ENCODE peak calls at places on chromosome 14, in four cellular contexts. E is kidney epithelial cell, F is endodermal cell, W is fibroblast of the aortic adventitia. B is an unnamed sample.

GRCh38 chr14:52996493-52996892 is 45.6 kb upstream of the FERMT2 start:
- DNase-seq in F (no peak), E (no peak), W (no peak), B (no peak)

GRCh38 chr14:99069946-99070345 is 202.1 kb downstream of the BCL11B start:
- DNase-seq in F (no peak), E (no peak), W (no peak), B (no peak)

GRCh38 chr14:64704743-64705405 is 650 bp downstream of the PLEKHG3 start:
- DNase-seq in W (no peak), F (peak), E (no peak), B (no peak)

GRCh38 chr14:72611956-72612500 is 281.9 kb downstream of the DPF3 start:
- DNase-seq in E (no peak), F (peak), W (no peak), B (no peak)

GRCh38 chr14:89435527-89436273 is 18.7 kb upstream of the FOXN3 start:
- DNase-seq in W (no peak), E (no peak), F (no peak), B (no peak)

GRCh38 chr14:89262041-89262440 is 155.0 kb downstream of the FOXN3 start:
- DNase-seq in F (no peak), W (no peak), E (no peak), B (no peak)

GRCh38 chr14:68164723-68165122 is 345.1 kb downstream of the RAD51B start:
- DNase-seq in W (no peak), F (no peak), E (no peak), B (no peak)

GRCh38 chr14:48937796-48938195 is 648.4 kb downstream of the RPS29 start:
- DNase-seq in W (no peak), E (no peak), F (no peak), B (peak)

GRCh38 chr14:92613008-92613658 is 99.6 kb downstream of the RIN3 start:
- DNase-seq in E (no peak), W (no peak), F (peak), B (peak)

GRCh38 chr14:91113829-91114078 is at the start of gene DGLUCY:
- DNase-seq in W (peak), F (no peak), E (no peak), B (peak)

GRCh38 chr14:21088687-21089086 is 9.8 kb downstream of the ZNF219 start:
- DNase-seq in E (no peak), W (no peak), F (no peak), B (peak)

GRCh38 chr14:89466460-89466859 is 49.4 kb upstream of the FOXN3 start:
- DNase-seq in F (peak), E (no peak), W (no peak), B (no peak)

GRCh38 chr14:72801381-72801812 is 92.5 kb downstream of the DPF3 start:
- DNase-seq in F (no peak), W (peak), E (peak), B (peak)

GRCh38 chr14:24372701-24373416 is 4.9 kb downstream of the NFATC4 start:
- DNase-seq in F (peak), W (peak), E (no peak), B (no peak)

GRCh38 chr14:66495214-66496098 is 9.3 kb downstream of the CCDC196 start:
- DNase-seq in W (peak), E (peak), F (peak), B (peak)

GRCh38 chr14:80862983-80863382 is 78.6 kb downstream of the CEP128 start:
- DNase-seq in W (peak), E (no peak), F (no peak), B (no peak)

GRCh38 chr14:38291681-38292459 is 36.0 kb upstream of the CLEC14A start:
- DNase-seq in F (no peak), W (peak), E (no peak), B (no peak)

GRCh38 chr14:25048170-25049126 is 1.5 kb downstream of the STXBP6 start:
- DNase-seq in F (peak), W (peak), E (no peak), B (peak)

GRCh38 chr14:69268763-69269162 is 8.8 kb downstream of the GALNT16 start:
- DNase-seq in F (no peak), E (no peak), W (peak), B (peak)

GRCh38 chr14:78690836-78691235 is 520.7 kb downstream of the NRXN3 start:
- DNase-seq in W (peak), E (no peak), F (no peak), B (no peak)

GRCh38 chr14:21087294-21088091 is 11.0 kb downstream of the ZNF219 start:
- DNase-seq in W (peak), E (no peak), F (peak), B (peak)

GRCh38 chr14:55354500-55354899 is 57.1 kb downstream of the ATG14 start:
- DNase-seq in F (peak), E (no peak), W (peak), B (no peak)

GRCh38 chr14:74610199-74610865 is 1.7 kb downstream of the LTBP2 start:
- DNase-seq in E (no peak), W (no peak), F (no peak), B (no peak)
- H3K4me3 ChIP-seq in E (peak), W (peak), F (no peak), B (peak)

DNA sequence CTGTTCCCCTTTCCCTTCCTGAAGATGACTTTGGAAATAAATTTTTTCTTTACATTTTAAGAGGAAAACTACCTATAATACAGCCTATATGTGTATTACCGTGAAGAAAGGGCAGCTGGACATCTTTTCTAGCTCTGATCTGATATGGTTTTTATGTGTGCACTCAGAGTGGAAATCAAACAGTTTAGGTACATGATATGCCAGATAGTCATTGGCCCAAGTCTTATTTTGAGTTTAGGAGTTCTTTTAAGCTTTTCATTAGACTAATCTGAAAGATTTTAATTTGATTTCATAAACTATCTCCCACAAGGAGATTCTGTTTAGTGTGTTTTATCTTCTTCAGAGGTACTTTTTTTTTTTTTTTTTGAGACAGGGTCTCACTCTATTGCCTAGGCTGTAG is 48.8 kb downstream of the KIAA0586 start:
- DNase-seq in F (no peak), E (no peak), W (no peak), B (no peak)
- TF ChIP-seq CTCF in F (no peak), E (no peak), W (no peak), B (no peak)

GRCh38 chr14:34338056-34338455 is 124.0 kb downstream of the SPTSSA start:
- DNase-seq in F (no peak), E (no peak), W (no peak), B (no peak)
- H3K4me3 ChIP-seq in F (no peak), E (no peak), W (no peak), B (no peak)

DNA sequence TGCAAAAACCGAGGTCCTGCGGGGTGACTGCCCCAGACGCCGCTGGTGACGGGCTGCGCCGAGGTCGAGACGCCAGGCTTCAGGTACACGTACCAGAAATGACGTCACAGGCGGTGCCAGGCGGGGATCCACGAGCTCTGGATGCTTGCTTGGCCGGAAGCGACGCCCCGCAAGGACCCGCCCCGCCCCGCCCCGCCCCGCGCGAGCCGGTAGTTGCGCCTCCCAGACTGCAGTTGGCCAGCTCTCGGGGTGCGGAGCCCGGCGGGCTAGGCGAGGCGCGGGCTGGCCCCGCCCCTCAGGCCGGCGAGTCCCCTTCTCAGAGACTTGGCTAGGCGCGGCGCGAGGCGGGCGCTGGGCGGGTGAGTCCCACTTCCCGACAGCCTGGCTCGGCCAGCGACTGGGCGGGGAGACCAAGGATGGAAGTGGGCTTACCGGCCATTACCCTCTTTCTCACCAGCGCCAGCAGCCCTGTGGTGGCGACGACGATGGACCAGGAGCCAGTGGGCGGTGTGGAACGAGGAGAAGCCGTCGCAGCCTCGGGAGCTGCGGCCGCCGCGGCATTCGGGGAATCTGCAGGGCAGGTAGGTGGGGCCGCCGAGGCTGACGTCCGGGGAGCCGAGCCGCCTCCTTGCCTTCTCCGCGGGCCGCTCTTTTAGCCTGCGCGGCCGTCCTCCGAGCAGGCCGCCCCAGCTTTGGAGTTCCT is at the start of gene FAM177A1:
- DNase-seq in W (peak), F (peak), E (peak), B (peak)
- TF ChIP-seq CTCF in W (no peak), F (no peak), E (no peak), B (no peak)

GRCh38 chr14:105473033-105473676 is 1.5 kb upstream of the CRIP2 start:
- DNase-seq in E (no peak), F (no peak), W (no peak), B (no peak)
- H3K4me3 ChIP-seq in E (peak), F (no peak), W (no peak), B (no peak)

DNA sequence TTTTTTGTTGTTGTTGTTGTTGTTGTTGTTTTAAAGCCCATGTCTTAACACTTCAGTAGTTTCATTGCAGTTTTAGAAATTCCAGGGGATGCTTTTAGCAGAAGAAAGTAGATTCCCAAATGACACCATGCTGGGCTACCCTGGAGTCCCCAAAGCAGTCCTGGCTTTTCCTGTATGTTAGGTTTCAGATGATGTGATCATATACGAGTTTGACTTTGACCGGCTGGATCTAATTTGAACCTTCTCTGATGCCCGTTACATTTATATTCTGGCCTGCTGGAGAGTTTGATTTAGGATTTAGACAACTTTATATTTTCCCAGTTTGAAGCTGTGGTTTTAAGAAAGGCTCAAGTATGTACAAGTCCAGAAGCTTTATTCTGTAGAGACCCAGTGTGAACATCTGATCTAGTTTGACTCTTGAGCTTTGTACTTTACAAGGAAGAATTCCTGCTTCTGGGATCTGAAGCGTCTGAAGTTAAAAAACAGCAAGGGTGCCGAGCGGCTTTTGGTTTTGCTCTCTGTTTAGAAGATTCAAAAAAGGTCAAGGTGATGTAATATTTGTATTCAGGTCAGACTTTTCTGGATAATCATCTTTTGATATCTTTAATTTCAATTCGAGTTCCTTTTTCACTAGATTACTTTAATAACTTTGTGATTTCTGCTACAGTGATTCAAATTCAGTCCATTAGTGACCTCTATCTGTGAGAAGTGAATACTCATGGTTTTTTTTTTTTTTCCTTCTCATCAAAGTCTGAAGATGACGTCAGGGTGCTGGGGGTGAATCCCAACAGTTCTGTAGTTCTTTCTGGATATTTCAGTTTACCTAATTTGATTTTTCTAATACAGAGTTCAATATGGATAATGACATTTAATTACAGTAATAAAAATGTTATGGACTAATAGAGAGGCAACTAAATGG is 6.2 kb downstream of the FLRT2 start:
- DNase-seq in W (peak), E (no peak), F (peak), B (peak)
- TF ChIP-seq CTCF in W (peak), E (peak), F (peak), B (peak)

GRCh38 chr14:36647827-36648753 is 13.6 kb upstream of the PAX9 start:
- DNase-seq in E (no peak), W (peak), F (peak), B (no peak)
- H3K4me3 ChIP-seq in E (peak), W (peak), F (peak), B (no peak)